ENCODE peak calls at places on chromosomes 5 and 9, in five cellular contexts. H is A549, X is GM12878, O is K562, I is GM23338. F is an unnamed sample.
A peak's percentile ranks its signal among the peaks of the same experiment; 100 is the strongest.

GRCh38 chr9:120032639-120033038 is 547.3 kb downstream of the CDK5RAP2 start:
- DNase-seq in H (no peak), X (no peak), O (peak; percentile 32), I (peak; percentile 56), F (no peak)

GRCh38 chr5:178250263-178250662 is 17.7 kb upstream of the PHYKPL start:
- DNase-seq in H (no peak), X (no peak), O (no peak), I (no peak), F (no peak)

GRCh38 chr5:6135977-6136376 is 242.4 kb downstream of the MED10 start:
- DNase-seq in H (no peak), X (peak; percentile 12), O (no peak), I (no peak), F (no peak)

GRCh38 chr9:115137511-115137910 is 19.6 kb upstream of the TNC start:
- DNase-seq in H (no peak), X (no peak), O (no peak), I (no peak), F (no peak)

GRCh38 chr5:175378444-175379028 is 65.4 kb downstream of the DRD1 start:
- DNase-seq in H (peak; percentile 84), X (no peak), O (no peak), I (no peak), F (no peak)

GRCh38 chr5:156913719-156914370 is 49.2 kb downstream of the TIMD4 start:
- DNase-seq in H (no peak), X (peak; percentile 68), O (no peak), I (peak; percentile 95), F (no peak)

GRCh38 chr5:122756263-122756911 is 18.5 kb upstream of the SNX2 start:
- DNase-seq in H (no peak), X (no peak), O (no peak), I (no peak), F (no peak)

GRCh38 chr9:124007468-124008306 is 3.9 kb upstream of the LHX2 start:
- DNase-seq in H (no peak), X (no peak), O (no peak), I (peak; percentile 18), F (no peak)

GRCh38 chr5:6829150-6829784 is 116.0 kb downstream of the TENT4A start:
- DNase-seq in H (no peak), X (peak; percentile 65), O (no peak), I (no peak), F (no peak)

GRCh38 chr5:82275267-82275664 is 2.9 kb downstream of the RPS23 start:
- DNase-seq in H (no peak), X (no peak), O (no peak), I (no peak), F (no peak)
- TF ChIP-seq JUNB in H (no peak), X (no peak), O (no peak), I (no peak), F (no peak)

GRCh38 chr5:140362875-140363630 is 3.1 kb downstream of the SLC4A9 start:
- DNase-seq in H (peak; percentile 88), X (no peak), O (peak; percentile 89), I (peak; percentile 96), F (peak; percentile 74)
- TF ChIP-seq JUNB in H (no peak), X (no peak), O (no peak), I (peak; percentile 43), F (no peak)

DNA sequence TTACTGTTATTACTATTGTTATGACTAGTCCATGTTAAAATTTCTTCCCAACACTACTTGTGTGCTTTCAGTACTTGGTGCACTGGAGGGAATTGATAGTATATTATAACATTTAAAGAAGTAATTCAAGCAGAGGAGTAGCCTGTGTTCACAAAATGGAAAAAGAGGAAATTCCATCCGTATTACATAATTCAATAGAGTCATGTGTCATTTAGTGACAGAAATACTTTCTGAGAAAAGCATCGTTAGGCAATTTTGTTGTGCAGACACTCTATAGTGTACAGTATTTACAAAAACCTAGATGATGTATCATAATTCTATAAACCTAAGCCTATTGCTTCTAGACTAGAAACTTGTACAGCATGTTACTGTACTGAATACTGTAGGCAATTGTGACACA is 78.3 kb upstream of the PCSK5 start:
- DNase-seq in H (no peak), X (no peak), O (no peak), I (no peak), F (no peak)
- TF ChIP-seq JUNB in H (no peak), X (no peak), O (no peak), I (no peak), F (no peak)

GRCh38 chr5:115685480-115685879 is 59.6 kb upstream of the TMED7 start:
- DNase-seq in H (no peak), X (no peak), O (no peak), I (peak; percentile 56), F (no peak)

GRCh38 chr5:115686692-115687054 is 60.8 kb upstream of the TMED7 start:
- DNase-seq in H (no peak), X (no peak), O (no peak), I (no peak), F (no peak)

DNA sequence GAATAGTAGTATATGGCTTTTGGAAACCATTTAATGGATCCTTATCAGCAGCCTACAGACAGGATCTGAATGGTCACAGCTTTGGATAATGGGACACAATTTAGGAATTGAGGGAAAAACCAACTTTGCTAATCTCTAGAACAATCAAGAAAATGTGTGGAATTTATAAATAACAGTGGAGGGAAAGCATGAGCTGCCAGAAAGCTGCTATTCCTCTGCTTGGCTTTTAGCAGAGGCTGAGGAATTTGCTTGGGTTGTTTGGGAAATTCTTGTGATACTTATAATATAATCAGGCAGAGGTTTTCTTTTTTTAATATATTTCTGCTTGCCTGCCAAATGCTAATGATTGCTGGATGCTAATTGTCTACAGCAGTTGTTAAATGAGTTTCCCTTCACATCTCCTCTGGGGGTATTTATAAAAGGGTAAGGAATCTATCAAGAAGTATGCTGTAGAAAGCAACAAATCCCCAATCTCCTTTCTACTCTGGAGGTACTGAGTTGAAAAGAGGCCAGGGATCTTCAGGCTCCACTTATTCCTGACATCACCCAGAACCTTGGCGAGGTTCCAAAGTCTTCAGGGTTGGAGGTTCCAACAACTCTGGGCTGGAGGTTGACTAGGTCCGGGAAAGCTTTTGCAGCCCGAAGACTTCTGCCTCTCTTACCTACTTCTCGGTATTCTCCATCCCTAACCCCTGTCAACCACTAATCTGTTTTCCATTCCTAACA is 60.3 kb upstream of the TMED7 start:
- DNase-seq in H (no peak), X (no peak), O (peak; percentile 5), I (peak; percentile 50), F (no peak)
- TF ChIP-seq JUNB in H (no peak), X (no peak), O (no peak), I (no peak), F (no peak)

DNA sequence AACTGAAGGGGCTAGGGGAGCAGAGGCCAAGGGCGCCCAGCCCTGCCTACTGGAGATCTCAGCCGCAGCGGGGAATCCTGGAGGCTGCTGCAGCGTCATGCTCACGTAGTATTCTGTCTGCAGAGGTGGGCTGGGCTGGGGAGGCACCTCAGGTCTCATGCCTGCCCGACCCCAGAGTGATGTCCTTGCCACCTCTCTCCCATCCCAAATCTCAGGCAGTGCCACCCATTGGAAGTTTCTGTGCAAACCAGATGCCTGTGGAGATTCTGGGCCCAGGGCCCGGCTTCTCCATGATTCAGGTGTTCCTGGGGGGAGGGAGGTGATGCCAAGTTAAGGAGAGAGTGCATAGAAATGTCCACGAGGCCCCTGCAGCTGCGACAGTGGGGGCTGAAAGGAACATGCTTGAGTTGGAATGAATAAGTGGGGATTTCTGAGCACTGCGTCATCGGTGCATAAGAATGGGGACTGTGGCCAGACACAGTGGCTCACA is 72.0 kb downstream of the ANKRD33B start:
- DNase-seq in H (no peak), X (no peak), O (no peak), I (no peak), F (no peak)
- TF ChIP-seq JUNB in H (no peak), X (peak; percentile 72), O (no peak), I (no peak), F (no peak)

GRCh38 chr5:35316611-35317307 is 86.5 kb upstream of the PRLR start:
- DNase-seq in H (no peak), X (no peak), O (no peak), I (no peak), F (no peak)

GRCh38 chr5:35317586-35317985 is 87.3 kb upstream of the PRLR start:
- DNase-seq in H (no peak), X (no peak), O (no peak), I (no peak), F (no peak)

GRCh38 chr5:35309365-35310130 is 79.3 kb upstream of the PRLR start:
- DNase-seq in H (no peak), X (no peak), O (no peak), I (no peak), F (no peak)

GRCh38 chr5:35312281-35312680 is 82.0 kb upstream of the PRLR start:
- DNase-seq in H (no peak), X (no peak), O (no peak), I (no peak), F (no peak)

DNA sequence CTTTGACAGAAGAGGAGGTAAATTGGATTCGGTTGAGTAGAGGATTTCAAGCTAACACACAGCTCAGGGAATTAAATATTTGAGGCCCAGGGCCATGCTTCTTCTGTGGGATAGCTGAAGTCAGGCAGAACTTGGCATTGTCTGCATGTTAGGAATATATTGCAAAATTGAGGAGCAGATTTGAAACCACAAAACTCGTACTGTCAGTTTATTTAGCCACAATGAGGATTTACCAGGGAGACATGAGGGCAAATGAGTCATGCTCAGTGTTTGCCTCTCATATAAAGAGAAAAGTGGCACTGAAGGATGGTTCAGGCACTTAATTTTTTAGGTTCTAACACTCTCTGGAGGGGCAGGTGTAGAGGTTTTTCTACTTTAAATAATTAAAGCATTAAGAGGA is 83.0 kb upstream of the PRLR start:
- DNase-seq in H (no peak), X (no peak), O (no peak), I (no peak), F (no peak)
- TF ChIP-seq JUNB in H (no peak), X (no peak), O (no peak), I (no peak), F (no peak)

GRCh38 chr5:78102498-78102897 is 192.0 kb downstream of the AP3B1 start:
- DNase-seq in H (no peak), X (no peak), O (no peak), I (no peak), F (no peak)
- TF ChIP-seq JUNB in H (no peak), X (no peak), O (no peak), I (no peak), F (no peak)

DNA sequence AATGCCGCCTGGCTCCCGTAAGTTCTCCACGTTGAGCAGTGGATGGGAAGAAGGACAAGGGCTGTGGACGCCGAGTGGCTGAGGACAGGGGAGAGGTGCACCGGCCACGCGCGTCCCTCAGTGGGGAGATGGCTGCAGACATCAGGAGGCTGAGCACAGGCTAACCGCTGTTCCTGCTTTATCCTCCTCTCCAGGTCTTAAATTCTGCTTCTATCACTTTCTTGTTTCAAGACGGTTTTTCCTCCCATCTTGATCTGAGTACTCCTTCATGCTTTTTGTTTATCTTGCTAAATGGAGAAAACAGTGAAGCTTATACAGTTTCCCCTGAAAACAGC is 42.1 kb upstream of the SLC6A19 start:
- DNase-seq in H (no peak), X (no peak), O (no peak), I (no peak), F (no peak)
- TF ChIP-seq JUNB in H (no peak), X (no peak), O (no peak), I (no peak), F (no peak)